ENCODE peak calls at places on chromosome 20, in eight cellular contexts. Z, E, K, P, F, X, W and R are unnamed samples.

GRCh38 chr20:11691766-11692165 is 225.9 kb upstream of the BTBD3 start:
- DNase-seq in Z (no peak), E (no peak), K (no peak), P (no peak), F (no peak), X (no peak), W (no peak), R (no peak)

GRCh38 chr20:12054556-12054955 is 136.9 kb downstream of the BTBD3 start:
- DNase-seq in Z (no peak), E (no peak), K (no peak), P (no peak), F (no peak), X (no peak), W (no peak), R (no peak)

GRCh38 chr20:9485614-9486325 is 28.6 kb upstream of the LAMP5 start:
- DNase-seq in Z (no peak), E (no peak), K (no peak), P (no peak), F (peak; percentile 13), X (no peak), W (peak; percentile 68), R (no peak)

GRCh38 chr20:1390552-1391403 is 2.1 kb downstream of the FKBP1A start:
- DNase-seq in Z (no peak), E (no peak), K (no peak), P (no peak), F (no peak), X (no peak), W (no peak), R (no peak)

GRCh38 chr20:32111287-32111686 is 1.8 kb downstream of the TM9SF4 start:
- DNase-seq in Z (no peak), E (no peak), K (no peak), P (no peak), F (no peak), X (no peak), W (no peak), R (no peak)

GRCh38 chr20:44552950-44553908 is 29.1 kb upstream of the PKIG start:
- DNase-seq in Z (peak; percentile 46), E (no peak), K (no peak), P (no peak), F (no peak), X (no peak), W (peak; percentile 83), R (no peak)

GRCh38 chr20:16526433-16527380 is 46.5 kb downstream of the KIF16B start:
- DNase-seq in Z (no peak), E (no peak), K (no peak), P (no peak), F (no peak), X (no peak), W (no peak), R (no peak)

GRCh38 chr20:10716855-10717254 is 43.1 kb upstream of the JAG1 start:
- DNase-seq in Z (peak; percentile 87), E (no peak), K (no peak), P (no peak), F (no peak), X (no peak), W (peak; percentile 71), R (no peak)

GRCh38 chr20:34082232-34082887 is 29.7 kb downstream of the EIF2S2 start:
- DNase-seq in Z (no peak), E (no peak), K (no peak), P (no peak), F (no peak), X (no peak), W (no peak), R (no peak)

GRCh38 chr20:41318271-41318649 is 729 bp upstream of the ZHX3 start:
- DNase-seq in Z (no peak), E (no peak), K (no peak), P (no peak), F (no peak), X (no peak), W (no peak), R (no peak)

GRCh38 chr20:61025536-61025935 is 226.5 kb upstream of the CDH4 start:
- DNase-seq in Z (no peak), E (no peak), K (no peak), P (no peak), F (no peak), X (no peak), W (no peak), R (no peak)

GRCh38 chr20:50903353-50904051 is 27.7 kb downstream of the ADNP start:
- DNase-seq in Z (no peak), E (no peak), K (no peak), P (no peak), F (no peak), X (no peak), W (no peak), R (no peak)

GRCh38 chr20:41031243-41031619 is 2.6 kb downstream of the TOP1 start:
- DNase-seq in Z (no peak), E (no peak), K (no peak), P (no peak), F (no peak), X (no peak), W (no peak), R (no peak)

GRCh38 chr20:9570612-9571011 is 56.2 kb downstream of the LAMP5 start:
- DNase-seq in Z (no peak), E (no peak), K (no peak), P (no peak), F (no peak), X (no peak), W (no peak), R (no peak)

GRCh38 chr20:58514321-58515239 is 619 bp downstream of the APCDD1L start:
- DNase-seq in Z (no peak), E (no peak), K (no peak), P (no peak), F (peak; percentile 66), X (no peak), W (no peak), R (peak; percentile 51)

GRCh38 chr20:45051497-45052060 is 49.3 kb downstream of the KCNS1 start:
- DNase-seq in Z (no peak), E (no peak), K (no peak), P (no peak), F (no peak), X (no peak), W (no peak), R (no peak)

GRCh38 chr20:19889011-19889953 is 127.9 kb upstream of the NAA20 start:
- DNase-seq in Z (peak; percentile 48), E (peak; percentile 83), K (peak; percentile 84), P (peak; percentile 85), F (no peak), X (no peak), W (peak; percentile 52), R (peak; percentile 23)

GRCh38 chr20:62487564-62488086 is 11.8 kb upstream of the GATA5 start:
- DNase-seq in Z (no peak), E (peak; percentile 45), K (no peak), P (no peak), F (no peak), X (no peak), W (no peak), R (no peak)

GRCh38 chr20:1087311-1087710 is 31.1 kb upstream of the PSMF1 start:
- DNase-seq in Z (no peak), E (no peak), K (no peak), P (no peak), F (no peak), X (no peak), W (no peak), R (no peak)

GRCh38 chr20:9945406-9945805 is 89.4 kb upstream of the ANKEF1 start:
- DNase-seq in Z (peak; percentile 21), E (no peak), K (no peak), P (no peak), F (peak; percentile 9), X (no peak), W (peak; percentile 86), R (no peak)

GRCh38 chr20:35200255-35200654 is 26.2 kb upstream of the MMP24 start:
- DNase-seq in Z (no peak), E (no peak), K (no peak), P (no peak), F (no peak), X (no peak), W (peak; percentile 70), R (no peak)

DNA sequence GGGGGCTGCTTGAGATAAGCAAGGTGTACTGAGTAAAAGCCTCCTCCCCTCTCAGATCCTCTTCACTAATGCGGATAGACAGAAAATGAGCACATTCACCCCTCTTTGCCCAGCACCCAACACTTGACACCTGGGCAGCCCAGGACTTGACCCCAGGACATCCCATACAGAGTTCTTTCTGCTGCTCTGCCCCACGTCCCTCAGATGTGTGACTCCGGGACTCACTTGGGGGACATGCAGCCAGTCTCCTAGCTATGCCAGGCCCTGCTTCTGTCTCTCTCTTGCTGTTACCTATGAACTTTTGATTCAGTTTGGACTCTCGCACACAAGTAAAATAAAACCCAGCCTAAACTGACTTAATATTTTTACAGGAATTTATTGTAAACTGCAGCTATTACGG is 159.9 kb downstream of the EYA2 start:
- DNase-seq in Z (no peak), E (no peak), K (no peak), P (no peak), F (no peak), X (no peak), W (no peak), R (no peak)
- TF ChIP-seq CTCF in Z (no peak), E (no peak), K (no peak), P (no peak), F (no peak), X (no peak), W (no peak), R (no peak)

GRCh38 chr20:63858393-63859165 is 2.7 kb upstream of the ABHD16B start:
- DNase-seq in Z (no peak), E (peak; percentile 78), K (peak; percentile 85), P (peak; percentile 84), F (peak; percentile 62), X (no peak), W (no peak), R (peak; percentile 67)
- TF ChIP-seq CTCF in Z (no peak), E (peak; percentile 57), K (peak; percentile 26), P (peak; percentile 39), F (peak; percentile 35), X (no peak), W (peak; percentile 15), R (no peak)

GRCh38 chr20:39116020-39116419 is 153.9 kb downstream of the DHX35 start:
- DNase-seq in Z (no peak), E (no peak), K (no peak), P (no peak), F (no peak), X (no peak), W (no peak), R (no peak)
- TF ChIP-seq CTCF in Z (no peak), E (no peak), K (no peak), P (no peak), F (no peak), X (no peak), W (no peak), R (no peak)

GRCh38 chr20:2403291-2404052 is 22.8 kb downstream of the TGM6 start:
- DNase-seq in Z (no peak), E (no peak), K (no peak), P (no peak), F (no peak), X (no peak), W (no peak), R (no peak)

GRCh38 chr20:2400290-2400689 is 19.6 kb downstream of the TGM6 start:
- DNase-seq in Z (no peak), E (no peak), K (no peak), P (no peak), F (no peak), X (no peak), W (no peak), R (no peak)

GRCh38 chr20:2399390-2399789 is 18.7 kb downstream of the TGM6 start:
- DNase-seq in Z (no peak), E (no peak), K (no peak), P (no peak), F (no peak), X (no peak), W (no peak), R (no peak)

GRCh38 chr20:2401527-2401926 is 20.8 kb downstream of the TGM6 start:
- DNase-seq in Z (no peak), E (no peak), K (no peak), P (no peak), F (no peak), X (no peak), W (no peak), R (no peak)

GRCh38 chr20:2402271-2402980 is 21.7 kb downstream of the TGM6 start:
- DNase-seq in Z (peak; percentile 54), E (no peak), K (no peak), P (no peak), F (peak; percentile 16), X (no peak), W (peak; percentile 66), R (no peak)
- TF ChIP-seq CTCF in Z (peak; percentile 54), E (no peak), K (no peak), P (no peak), F (peak; percentile 36), X (no peak), W (peak; percentile 74), R (peak; percentile 36)